ENCODE peak calls at places on chromosomes 12 and 14, in ten cellular contexts. One of them, this sample, is unnamed.
A peak's percentile ranks its signal among the peaks of the same experiment; 100 is the strongest.

GRCh38 chr12:11697670-11698387 is 48.4 kb downstream of the ETV6 start:
- DNase-seq in EL: peak; percentile 76
- DNase-seq in A172: no peak
- DNase-seq in HEK293T: no peak
- DNase-seq in cardiac fibroblast: peak; percentile 90
- DNase-seq in hypothalamus: no peak
- DNase-seq in posterior cingulate gyrus: no peak
- DNase-seq in NCI-H1417: no peak
- DNase-seq in HT-29: no peak
- DNase-seq in substantia nigra: no peak
- DNase-seq in this sample: peak; percentile 72

GRCh38 chr12:56839489-56840442 is 76.6 kb downstream of the HSD17B6 start:
- DNase-seq in EL: peak; percentile 53
- DNase-seq in A172: peak; percentile 63
- DNase-seq in HEK293T: peak; percentile 54
- DNase-seq in cardiac fibroblast: peak; percentile 49
- DNase-seq in hypothalamus: peak; percentile 21
- DNase-seq in posterior cingulate gyrus: peak; percentile 28
- DNase-seq in NCI-H1417: no peak
- DNase-seq in HT-29: peak; percentile 56
- DNase-seq in substantia nigra: no peak
- DNase-seq in this sample: peak; percentile 43

GRCh38 chr14:52442602-52443001 is 109.7 kb downstream of the TXNDC16 start:
- DNase-seq in EL: no peak
- DNase-seq in A172: no peak
- DNase-seq in HEK293T: no peak
- DNase-seq in cardiac fibroblast: no peak
- DNase-seq in hypothalamus: no peak
- DNase-seq in posterior cingulate gyrus: no peak
- DNase-seq in NCI-H1417: no peak
- DNase-seq in HT-29: no peak
- DNase-seq in substantia nigra: no peak
- DNase-seq in this sample: no peak

GRCh38 chr12:90622431-90622830 is 332.5 kb downstream of the CCER1 start:
- DNase-seq in EL: no peak
- DNase-seq in A172: no peak
- DNase-seq in HEK293T: no peak
- DNase-seq in cardiac fibroblast: peak; percentile 44
- DNase-seq in hypothalamus: no peak
- DNase-seq in posterior cingulate gyrus: no peak
- DNase-seq in NCI-H1417: no peak
- DNase-seq in HT-29: no peak
- DNase-seq in substantia nigra: no peak
- DNase-seq in this sample: peak; percentile 71

GRCh38 chr14:75518625-75519024 is 3.6 kb upstream of the BATF start:
- DNase-seq in EL: no peak
- DNase-seq in A172: no peak
- DNase-seq in HEK293T: peak; percentile 39
- DNase-seq in cardiac fibroblast: peak; percentile 50
- DNase-seq in hypothalamus: no peak
- DNase-seq in posterior cingulate gyrus: no peak
- DNase-seq in NCI-H1417: no peak
- DNase-seq in HT-29: peak; percentile 28
- DNase-seq in substantia nigra: no peak
- DNase-seq in this sample: peak; percentile 39

GRCh38 chr12:121304306-121304705 is 7.8 kb upstream of the CAMKK2 start:
- DNase-seq in EL: no peak
- DNase-seq in A172: no peak
- DNase-seq in HEK293T: no peak
- DNase-seq in cardiac fibroblast: no peak
- DNase-seq in hypothalamus: no peak
- DNase-seq in posterior cingulate gyrus: no peak
- DNase-seq in NCI-H1417: no peak
- DNase-seq in HT-29: no peak
- DNase-seq in substantia nigra: no peak
- DNase-seq in this sample: no peak

GRCh38 chr12:103538397-103538796 is 42.6 kb upstream of the C12orf42 start:
- DNase-seq in EL: peak; percentile 6
- DNase-seq in A172: peak; percentile 32
- DNase-seq in HEK293T: no peak
- DNase-seq in cardiac fibroblast: no peak
- DNase-seq in hypothalamus: no peak
- DNase-seq in posterior cingulate gyrus: no peak
- DNase-seq in NCI-H1417: no peak
- DNase-seq in HT-29: no peak
- DNase-seq in substantia nigra: no peak
- DNase-seq in this sample: no peak

GRCh38 chr12:57240926-57241555 is 9.9 kb downstream of the STAC3 start:
- DNase-seq in EL: peak; percentile 50
- DNase-seq in A172: no peak
- DNase-seq in HEK293T: no peak
- DNase-seq in cardiac fibroblast: no peak
- DNase-seq in hypothalamus: no peak
- DNase-seq in posterior cingulate gyrus: no peak
- DNase-seq in NCI-H1417: peak; percentile 73
- DNase-seq in HT-29: no peak
- DNase-seq in substantia nigra: no peak
- DNase-seq in this sample: peak; percentile 90

GRCh38 chr12:121534495-121535148 is 46.2 kb downstream of the KDM2B start:
- DNase-seq in EL: no peak
- DNase-seq in A172: no peak
- DNase-seq in HEK293T: no peak
- DNase-seq in cardiac fibroblast: no peak
- DNase-seq in hypothalamus: no peak
- DNase-seq in posterior cingulate gyrus: no peak
- DNase-seq in NCI-H1417: no peak
- DNase-seq in HT-29: no peak
- DNase-seq in substantia nigra: no peak
- DNase-seq in this sample: no peak

GRCh38 chr12:121224591-121224990 is 14.7 kb downstream of the P2RX4 start:
- DNase-seq in EL: no peak
- DNase-seq in A172: no peak
- DNase-seq in HEK293T: no peak
- DNase-seq in cardiac fibroblast: no peak
- DNase-seq in hypothalamus: no peak
- DNase-seq in posterior cingulate gyrus: no peak
- DNase-seq in NCI-H1417: no peak
- DNase-seq in HT-29: no peak
- DNase-seq in substantia nigra: no peak
- DNase-seq in this sample: no peak

GRCh38 chr14:89848165-89848564 is 106.4 kb downstream of the EFCAB11 start:
- DNase-seq in EL: peak; percentile 32
- DNase-seq in A172: no peak
- DNase-seq in HEK293T: no peak
- DNase-seq in cardiac fibroblast: peak; percentile 47
- DNase-seq in hypothalamus: no peak
- DNase-seq in posterior cingulate gyrus: no peak
- DNase-seq in NCI-H1417: no peak
- DNase-seq in HT-29: no peak
- DNase-seq in substantia nigra: no peak
- DNase-seq in this sample: peak; percentile 51

GRCh38 chr14:102297436-102298170 is 7.4 kb downstream of the MOK start:
- DNase-seq in EL: no peak
- DNase-seq in A172: no peak
- DNase-seq in HEK293T: no peak
- DNase-seq in cardiac fibroblast: no peak
- DNase-seq in hypothalamus: no peak
- DNase-seq in posterior cingulate gyrus: no peak
- DNase-seq in NCI-H1417: no peak
- DNase-seq in HT-29: no peak
- DNase-seq in substantia nigra: no peak
- DNase-seq in this sample: no peak

This sample was measured in NCI-H82.